ENCODE peak calls at places on chromosome 16, in nine cellular contexts. J is PC-3, N is PC-9, B is GM23338, E is OCI-LY7, K is HCT116, P is MM.1S, Y is hepatocyte, M is SK-N-SH. G is an unnamed sample.

GRCh38 chr16:17358846-17359245 is 111.9 kb downstream of the XYLT1 start:
- DNase-seq in J (no peak), N (no peak), B (no peak), E (no peak), K (no peak), P (no peak), Y (no peak), M (no peak), G (no peak)

GRCh38 chr16:24723663-24724062 is 5.8 kb upstream of the TNRC6A start:
- DNase-seq in J (peak; percentile 40), N (no peak), B (no peak), E (no peak), K (no peak), P (no peak), Y (no peak), M (no peak), G (no peak)

GRCh38 chr16:75002474-75002873 is 3.6 kb downstream of the ZNRF1 start:
- DNase-seq in J (no peak), N (no peak), B (no peak), E (no peak), K (no peak), P (no peak), Y (no peak), M (no peak), G (no peak)

GRCh38 chr16:380837-381787 is 666 bp downstream of the PGAP6 start:
- DNase-seq in J (no peak), N (no peak), B (peak; percentile 59), E (no peak), K (no peak), P (no peak), Y (peak; percentile 78), M (peak; percentile 77), G (peak; percentile 66)

GRCh38 chr16:14303182-14303618 is 232.1 kb downstream of the MRTFB start:
- DNase-seq in J (no peak), N (no peak), B (peak; percentile 60), E (no peak), K (no peak), P (no peak), Y (no peak), M (no peak), G (peak; percentile 89)

GRCh38 chr16:19771796-19772195 is 53.7 kb downstream of the IQCK start:
- DNase-seq in J (no peak), N (no peak), B (no peak), E (no peak), K (no peak), P (no peak), Y (no peak), M (no peak), G (no peak)

GRCh38 chr16:54934536-54935410 is 4.1 kb downstream of the IRX5 start:
- DNase-seq in J (no peak), N (no peak), B (peak; percentile 85), E (no peak), K (no peak), P (no peak), Y (peak; percentile 30), M (peak; percentile 48), G (no peak)

GRCh38 chr16:11675561-11676511 is 7.6 kb downstream of the SNN start:
- DNase-seq in J (no peak), N (peak; percentile 90), B (peak; percentile 40), E (no peak), K (peak; percentile 72), P (peak; percentile 62), Y (peak; percentile 85), M (no peak), G (no peak)

GRCh38 chr16:23949630-23950290 is 114.0 kb downstream of the PRKCB start:
- DNase-seq in J (no peak), N (no peak), B (no peak), E (peak; percentile 59), K (no peak), P (no peak), Y (no peak), M (no peak), G (no peak)

GRCh38 chr16:81634380-81635121 is 144.5 kb upstream of the PLCG2 start:
- DNase-seq in J (no peak), N (no peak), B (peak; percentile 48), E (no peak), K (no peak), P (no peak), Y (no peak), M (no peak), G (no peak)

GRCh38 chr16:82506734-82507133 is 120.0 kb upstream of the CDH13 start:
- DNase-seq in J (no peak), N (no peak), B (no peak), E (no peak), K (no peak), P (no peak), Y (no peak), M (no peak), G (no peak)

GRCh38 chr16:66849021-66849420 is 4.8 kb downstream of the CA7 start:
- DNase-seq in J (no peak), N (no peak), B (no peak), E (no peak), K (no peak), P (no peak), Y (no peak), M (no peak), G (no peak)

DNA sequence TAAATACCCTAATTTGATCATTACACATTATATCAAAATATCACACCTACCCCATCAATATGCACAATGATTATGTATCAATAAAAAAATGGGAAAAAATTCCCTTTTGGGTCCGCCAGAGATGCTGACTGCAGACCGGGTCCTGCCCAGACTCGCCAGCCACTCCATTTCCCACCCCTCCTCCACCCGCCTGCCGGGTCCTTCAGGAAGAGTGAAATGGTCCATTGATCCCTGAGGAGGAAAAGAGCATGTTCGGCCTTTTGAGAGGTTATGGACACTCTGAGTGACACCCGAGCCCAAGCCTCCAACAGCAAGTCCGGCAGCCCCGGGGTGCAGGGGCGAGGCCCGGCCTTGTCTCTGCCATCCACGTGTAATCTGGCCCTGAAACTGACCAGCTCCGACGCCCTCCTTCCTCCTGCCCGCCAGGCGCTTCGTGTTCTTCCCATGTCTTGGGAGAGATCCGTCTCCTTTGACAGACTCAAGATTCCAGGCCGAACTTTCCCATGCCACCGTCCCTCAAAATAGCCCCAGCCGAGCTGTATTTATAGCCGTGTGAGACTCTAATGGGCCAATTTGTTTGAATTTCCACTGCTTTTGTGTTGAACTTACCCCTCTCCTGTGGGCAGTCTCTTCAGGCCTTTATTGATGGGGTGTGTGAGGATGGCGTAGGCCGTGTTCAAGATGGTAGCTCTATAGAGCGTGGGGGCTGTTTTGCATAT is 124.1 kb upstream of the ZFHX3 start:
- DNase-seq in J (no peak), N (no peak), B (no peak), E (no peak), K (no peak), P (no peak), Y (no peak), M (peak; percentile 28), G (no peak)
- H3K9me2 ChIP-seq in J (no peaks in the 10 kb centered on the region), N (no peaks in the 10 kb centered on the region), B (no peaks in the 10 kb centered on the region), E (no peaks in the 10 kb centered on the region), K (no peaks in the 10 kb centered on the region), P (no peaks in the 10 kb centered on the region), Y (no peaks in the 10 kb centered on the region), M (no peaks in the 10 kb centered on the region), G (no peaks in the 10 kb centered on the region)

GRCh38 chr16:85436636-85437160 is 176.4 kb upstream of the GSE1 start:
- DNase-seq in J (no peak), N (no peak), B (peak; percentile 88), E (no peak), K (no peak), P (no peak), Y (peak; percentile 66), M (no peak), G (no peak)
- H2AFZ ChIP-seq in J (no peak overlapping the region), N (no peak overlapping the region), B (peak overlapping the region; percentile 78), E (no peak overlapping the region), K (no peak overlapping the region), P (no peak overlapping the region), Y (no peak overlapping the region), M (no peak overlapping the region), G (no peak overlapping the region)

GRCh38 chr16:4322121-4323035 is 6.5 kb downstream of the GLIS2 start:
- DNase-seq in J (no peak), N (no peak), B (no peak), E (no peak), K (no peak), P (no peak), Y (no peak), M (peak; percentile 24), G (no peak)
- H3K27ac ChIP-seq in J (no peak overlapping the region), N (no peak overlapping the region), B (no peak overlapping the region), E (no peak overlapping the region), K (no peak overlapping the region), P (no peak overlapping the region), Y (peak overlapping the region; percentile 97), M (no peak overlapping the region), G (no peak overlapping the region)

GRCh38 chr16:88373211-88373610 is 9.5 kb upstream of the ZNF469 start:
- DNase-seq in J (no peak), N (no peak), B (no peak), E (no peak), K (no peak), P (no peak), Y (no peak), M (no peak), G (no peak)
- H3K9me2 ChIP-seq in J (no peaks in the 10 kb centered on the region), N (no peaks in the 10 kb centered on the region), B (peaks cover 8% of the 10 kb centered on the region), E (no peaks in the 10 kb centered on the region), K (no peaks in the 10 kb centered on the region), P (no peaks in the 10 kb centered on the region), Y (no peaks in the 10 kb centered on the region), M (no peaks in the 10 kb centered on the region), G (no peaks in the 10 kb centered on the region)

GRCh38 chr16:56600398-56600999 is 7.9 kb upstream of the MT2A start:
- DNase-seq in J (peak; percentile 68), N (no peak), B (peak; percentile 80), E (peak; percentile 58), K (peak; percentile 55), P (peak; percentile 66), Y (peak; percentile 39), M (peak; percentile 72), G (peak; percentile 82)
- H2AFZ ChIP-seq in J (peak overlapping the region; percentile 66), N (no peak overlapping the region), B (no peak overlapping the region), E (no peak overlapping the region), K (peak overlapping the region; percentile 94), P (no peak overlapping the region), Y (no peak overlapping the region), M (peak overlapping the region; percentile 47), G (no peak overlapping the region)

DNA sequence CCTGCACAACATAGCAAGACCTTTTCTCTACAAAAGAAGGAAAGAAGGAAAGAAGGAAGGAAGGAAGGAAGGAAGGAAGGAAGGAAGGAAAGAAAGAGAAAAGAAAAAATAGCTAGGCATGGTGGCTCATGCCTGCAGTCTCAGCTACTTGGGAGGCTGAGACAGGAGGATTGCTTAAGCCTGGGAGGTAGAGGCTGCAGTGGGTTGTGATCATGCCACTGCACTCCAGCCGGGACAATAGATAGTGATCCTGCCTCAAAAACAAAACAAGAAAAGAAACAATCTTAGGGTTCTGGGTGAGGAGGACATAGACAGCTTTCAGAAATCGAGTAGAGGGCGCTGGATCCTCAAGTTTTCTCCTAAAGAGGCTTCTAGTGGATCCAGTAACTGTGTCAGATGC is 59.7 kb upstream of the CLEC3A start:
- DNase-seq in J (no peak), N (no peak), B (no peak), E (no peak), K (no peak), P (no peak), Y (no peak), M (no peak), G (no peak)
- H3K27ac ChIP-seq in J (no peak overlapping the region), N (no peak overlapping the region), B (no peak overlapping the region), E (no peak overlapping the region), K (no peak overlapping the region), P (no peak overlapping the region), Y (no peak overlapping the region), M (no peak overlapping the region), G (no peak overlapping the region)

GRCh38 chr16:61926766-61927165 is 109.5 kb downstream of the CDH8 start:
- DNase-seq in J (peak; percentile 31), N (no peak), B (no peak), E (no peak), K (no peak), P (no peak), Y (no peak), M (no peak), G (no peak)
- H3K9me2 ChIP-seq in J (no peaks in the 10 kb centered on the region), N (no peaks in the 10 kb centered on the region), B (no peaks in the 10 kb centered on the region), E (no peaks in the 10 kb centered on the region), K (no peaks in the 10 kb centered on the region), P (no peaks in the 10 kb centered on the region), Y (no peaks in the 10 kb centered on the region), M (no peaks in the 10 kb centered on the region), G (no peaks in the 10 kb centered on the region)